ENCODE peak calls at places on chromosomes 4 and X, in nine cellular contexts. B is activated CD4-positive, alpha-beta T cell treated with anti-CD3 and anti-CD28 coated beads for 36 hours; I is aorta; U is sciatic nerve; V is activated T-cell treated with anti-CD3 and anti-CD28 coated beads, Interleukin-2, amount 50 U/mL, for 4 hours; H is activated CD8-positive, alpha-beta memory T cell treated with anti-CD3 and anti-CD28 coated beads, Interleukin-2, amount 10 ng/mL, durations not matched to agents 7 days and 5 days; Z is activated T-helper 17 cell treated with anti-CD3 and anti-CD28 coated beads, Interleukin-2, amount 50 U/mL, for 72 hours; S is upper lobe of left lung; L is central memory CD8-positive, alpha-beta T cell. Q is an unnamed sample.

GRCh38 chrX:17355976-17356375 is 19.0 kb upstream of the NHS start:
- ATAC-seq in B (no peak), I (no peak), U (no peak), V (no peak), H (no peak), Z (no peak), S (no peak), L (no peak), Q (no peak)

GRCh38 chrX:10032147-10032546 is 65.0 kb downstream of the CLDN34 start:
- ATAC-seq in B (no peak), I (no peak), U (no peak), V (no peak), H (no peak), Z (no peak), S (no peak), L (no peak), Q (no peak)

GRCh38 chr4:110587666-110588285 is 35.1 kb downstream of the PITX2 start:
- ATAC-seq in B (no peak), I (no peak), U (no peak), V (no peak), H (no peak), Z (no peak), S (peak; percentile 16), L (no peak), Q (no peak)

GRCh38 chrX:87067795-87068194 is 449.8 kb upstream of the KLHL4 start:
- ATAC-seq in B (no peak), I (no peak), U (no peak), V (no peak), H (no peak), Z (no peak), S (no peak), L (no peak), Q (no peak)

GRCh38 chr4:7872264-7872771 is 67.3 kb downstream of the AFAP1 start:
- ATAC-seq in B (no peak), I (peak; percentile 30), U (peak; percentile 69), V (no peak), H (no peak), Z (no peak), S (peak; percentile 45), L (no peak), Q (peak; percentile 42)

GRCh38 chr4:25970691-25971427 is 56.8 kb downstream of the SMIM20 start:
- ATAC-seq in B (no peak), I (no peak), U (peak; percentile 58), V (no peak), H (no peak), Z (no peak), S (peak; percentile 65), L (no peak), Q (no peak)

GRCh38 chr4:7210818-7211217 is 18.5 kb downstream of the SORCS2 start:
- ATAC-seq in B (no peak), I (no peak), U (no peak), V (no peak), H (no peak), Z (no peak), S (no peak), L (no peak), Q (no peak)

GRCh38 chr4:140935259-140935658 is 179.1 kb upstream of the TBC1D9 start:
- ATAC-seq in B (no peak), I (peak; percentile 54), U (peak; percentile 34), V (no peak), H (no peak), Z (no peak), S (no peak), L (no peak), Q (peak; percentile 84)

GRCh38 chrX:6718766-6719165 is 183.8 kb upstream of the VCX3A start:
- ATAC-seq in B (no peak), I (no peak), U (no peak), V (no peak), H (no peak), Z (no peak), S (no peak), L (no peak), Q (no peak)

GRCh38 chr4:8917868-8918783 is 46.5 kb upstream of the HMX1 start:
- ATAC-seq in B (peak; percentile 77), I (peak; percentile 47), U (peak; percentile 58), V (peak; percentile 71), H (peak; percentile 73), Z (peak; percentile 73), S (peak; percentile 77), L (peak; percentile 59), Q (no peak)

GRCh38 chr4:101419324-101420135 is 72.2 kb upstream of the PPP3CA start:
- ATAC-seq in B (peak; percentile 63), I (no peak), U (no peak), V (peak; percentile 56), H (no peak), Z (peak; percentile 75), S (no peak), L (no peak), Q (no peak)

GRCh38 chr4:186068581-186069402 is at the start of gene TLR3:
- ATAC-seq in B (peak; percentile 45), I (peak; percentile 72), U (peak; percentile 68), V (no peak), H (peak; percentile 55), Z (peak; percentile 56), S (peak; percentile 81), L (peak; percentile 26), Q (peak; percentile 48)

GRCh38 chr4:1852904-1853623 is 2.9 kb downstream of the LETM1 start:
- ATAC-seq in B (no peak), I (no peak), U (no peak), V (no peak), H (no peak), Z (no peak), S (no peak), L (no peak), Q (no peak)

GRCh38 chrX:105711805-105712204 is 110.5 kb upstream of the NRK start:
- ATAC-seq in B (no peak), I (no peak), U (no peak), V (no peak), H (no peak), Z (no peak), S (no peak), L (no peak), Q (no peak)

GRCh38 chr4:98626350-98626749 is 32.1 kb downstream of the TSPAN5 start:
- ATAC-seq in B (peak; percentile 71), I (peak; percentile 76), U (peak; percentile 60), V (peak; percentile 60), H (peak; percentile 16), Z (peak; percentile 94), S (no peak), L (no peak), Q (peak; percentile 68)

GRCh38 chr4:180962268-180962667 is 1280.9 kb upstream of the TENM3 start:
- ATAC-seq in B (no peak), I (no peak), U (no peak), V (no peak), H (no peak), Z (no peak), S (no peak), L (no peak), Q (no peak)

GRCh38 chrX:107123750-107124149 is 5.1 kb upstream of the RBM41 start:
- ATAC-seq in B (no peak), I (no peak), U (no peak), V (no peak), H (no peak), Z (no peak), S (no peak), L (no peak), Q (no peak)

GRCh38 chr4:93182722-93183121 is 645.8 kb upstream of the ATOH1 start:
- ATAC-seq in B (no peak), I (no peak), U (no peak), V (no peak), H (no peak), Z (no peak), S (no peak), L (no peak), Q (no peak)

GRCh38 chrX:40792433-40792832 is 57.1 kb upstream of the MED14 start:
- ATAC-seq in B (no peak), I (no peak), U (no peak), V (no peak), H (no peak), Z (no peak), S (no peak), L (no peak), Q (no peak)

GRCh38 chr4:8853249-8853648 is 18.4 kb downstream of the HMX1 start:
- ATAC-seq in B (no peak), I (no peak), U (no peak), V (no peak), H (no peak), Z (no peak), S (no peak), L (no peak), Q (no peak)

GRCh38 chrX:111498538-111499103 is 12.8 kb upstream of the SERTM2 start:
- ATAC-seq in B (no peak), I (no peak), U (no peak), V (no peak), H (no peak), Z (no peak), S (no peak), L (no peak), Q (no peak)

GRCh38 chr4:168664242-168664897 is 167.5 kb downstream of the PALLD start:
- ATAC-seq in B (no peak), I (no peak), U (peak; percentile 28), V (no peak), H (no peak), Z (no peak), S (no peak), L (no peak), Q (no peak)

GRCh38 chr4:37667197-37668100 is 18.7 kb downstream of the RELL1 start:
- ATAC-seq in B (no peak), I (no peak), U (no peak), V (no peak), H (no peak), Z (no peak), S (no peak), L (no peak), Q (no peak)

GRCh38 chr4:25032126-25032525 is 1.4 kb upstream of the LGI2 start:
- ATAC-seq in B (no peak), I (no peak), U (no peak), V (no peak), H (no peak), Z (no peak), S (no peak), L (no peak), Q (no peak)

GRCh38 chr4:78459327-78459726 is 92.2 kb upstream of the ANXA3 start:
- ATAC-seq in B (no peak), I (no peak), U (no peak), V (no peak), H (no peak), Z (no peak), S (no peak), L (no peak), Q (no peak)

GRCh38 chr4:74608151-74608949 is 163.4 kb downstream of the AREG start:
- ATAC-seq in B (no peak), I (no peak), U (no peak), V (no peak), H (no peak), Z (no peak), S (no peak), L (no peak), Q (no peak)

GRCh38 chr4:37995981-37996770 is 36.0 kb downstream of the PTTG2 start:
- ATAC-seq in B (no peak), I (peak; percentile 52), U (no peak), V (no peak), H (no peak), Z (no peak), S (no peak), L (no peak), Q (no peak)

GRCh38 chr4:183287309-183287659 is 32.8 kb downstream of the CLDN22 start:
- ATAC-seq in B (no peak), I (no peak), U (no peak), V (no peak), H (no peak), Z (no peak), S (no peak), L (no peak), Q (no peak)

GRCh38 chr4:129043523-129043922 is 49.8 kb downstream of the SCLT1 start:
- ATAC-seq in B (no peak), I (no peak), U (no peak), V (no peak), H (no peak), Z (no peak), S (no peak), L (no peak), Q (no peak)

GRCh38 chr4:74682567-74683359 is 111.6 kb downstream of the BTC start:
- ATAC-seq in B (no peak), I (peak; percentile 79), U (no peak), V (no peak), H (no peak), Z (no peak), S (peak; percentile 50), L (no peak), Q (peak; percentile 22)

GRCh38 chr4:89001647-89002518 is 55.1 kb downstream of the FAM13A start:
- ATAC-seq in B (no peak), I (no peak), U (peak; percentile 59), V (no peak), H (no peak), Z (no peak), S (no peak), L (no peak), Q (no peak)